ENCODE peak calls at places on chromosomes 3 and 15, in nine cellular contexts. One of them, this sample, is unnamed.

GRCh38 chr3:77411334-77411733 is 371.4 kb downstream of the ROBO2 start:
- DNase-seq in WERI-Rb-1: no peak
- DNase-seq in GM12865: no peak
- DNase-seq in endodermal cell: no peak
- DNase-seq in HFF-Myc: no peak
- DNase-seq in CD8-positive, alpha-beta T cell: no peak
- DNase-seq in astrocyte of the spinal cord: no peak
- DNase-seq in AG10803: no peak
- DNase-seq in left ventricle myocardium inferior: no peak
- DNase-seq in this sample: no peak

GRCh38 chr15:49556437-49556836 is 64.2 kb downstream of the FAM227B start:
- DNase-seq in WERI-Rb-1: no peak
- DNase-seq in GM12865: no peak
- DNase-seq in endodermal cell: no peak
- DNase-seq in HFF-Myc: no peak
- DNase-seq in CD8-positive, alpha-beta T cell: no peak
- DNase-seq in astrocyte of the spinal cord: no peak
- DNase-seq in AG10803: no peak
- DNase-seq in left ventricle myocardium inferior: no peak
- DNase-seq in this sample: no peak

GRCh38 chr15:67571643-67572415 is 29.3 kb downstream of the MAP2K5 start:
- DNase-seq in WERI-Rb-1: no peak
- DNase-seq in GM12865: no peak
- DNase-seq in endodermal cell: no peak
- DNase-seq in HFF-Myc: no peak
- DNase-seq in CD8-positive, alpha-beta T cell: no peak
- DNase-seq in astrocyte of the spinal cord: no peak
- DNase-seq in AG10803: no peak
- DNase-seq in left ventricle myocardium inferior: no peak
- DNase-seq in this sample: no peak

GRCh38 chr3:44861412-44862220 is at the start of gene TMEM42:
- DNase-seq in WERI-Rb-1: peak; percentile 94
- DNase-seq in GM12865: peak; percentile 95
- DNase-seq in endodermal cell: peak; percentile 97
- DNase-seq in HFF-Myc: peak; percentile 57
- DNase-seq in CD8-positive, alpha-beta T cell: peak; percentile 80
- DNase-seq in astrocyte of the spinal cord: peak; percentile 93
- DNase-seq in AG10803: peak; percentile 90
- DNase-seq in left ventricle myocardium inferior: peak; percentile 91
- DNase-seq in this sample: peak; percentile 89

GRCh38 chr3:109643590-109643989 is 306.2 kb upstream of the DPPA4 start:
- DNase-seq in WERI-Rb-1: no peak
- DNase-seq in GM12865: no peak
- DNase-seq in endodermal cell: no peak
- DNase-seq in HFF-Myc: peak; percentile 7
- DNase-seq in CD8-positive, alpha-beta T cell: no peak
- DNase-seq in astrocyte of the spinal cord: peak; percentile 68
- DNase-seq in AG10803: peak; percentile 25
- DNase-seq in left ventricle myocardium inferior: no peak
- DNase-seq in this sample: peak; percentile 9

GRCh38 chr3:44906997-44907396 is 32.6 kb downstream of the TGM4 start:
- DNase-seq in WERI-Rb-1: no peak
- DNase-seq in GM12865: no peak
- DNase-seq in endodermal cell: no peak
- DNase-seq in HFF-Myc: no peak
- DNase-seq in CD8-positive, alpha-beta T cell: no peak
- DNase-seq in astrocyte of the spinal cord: no peak
- DNase-seq in AG10803: no peak
- DNase-seq in left ventricle myocardium inferior: no peak
- DNase-seq in this sample: no peak

GRCh38 chr3:58568572-58569286 is 8.5 kb downstream of the FAM107A start:
- DNase-seq in WERI-Rb-1: peak; percentile 75
- DNase-seq in GM12865: peak; percentile 65
- DNase-seq in endodermal cell: peak; percentile 95
- DNase-seq in HFF-Myc: peak; percentile 59
- DNase-seq in CD8-positive, alpha-beta T cell: peak; percentile 60
- DNase-seq in astrocyte of the spinal cord: peak; percentile 72
- DNase-seq in AG10803: peak; percentile 65
- DNase-seq in left ventricle myocardium inferior: peak; percentile 80
- DNase-seq in this sample: no peak

GRCh38 chr3:179991104-179991503 is 45.6 kb downstream of the PEX5L start:
- DNase-seq in WERI-Rb-1: no peak
- DNase-seq in GM12865: no peak
- DNase-seq in endodermal cell: no peak
- DNase-seq in HFF-Myc: no peak
- DNase-seq in CD8-positive, alpha-beta T cell: no peak
- DNase-seq in astrocyte of the spinal cord: no peak
- DNase-seq in AG10803: no peak
- DNase-seq in left ventricle myocardium inferior: no peak
- DNase-seq in this sample: no peak

GRCh38 chr3:172201136-172201989 is 162.0 kb downstream of the FNDC3B start:
- DNase-seq in WERI-Rb-1: no peak
- DNase-seq in GM12865: no peak
- DNase-seq in endodermal cell: no peak
- DNase-seq in HFF-Myc: no peak
- DNase-seq in CD8-positive, alpha-beta T cell: no peak
- DNase-seq in astrocyte of the spinal cord: peak; percentile 96
- DNase-seq in AG10803: peak; percentile 94
- DNase-seq in left ventricle myocardium inferior: peak; percentile 89
- DNase-seq in this sample: no peak

DNA sequence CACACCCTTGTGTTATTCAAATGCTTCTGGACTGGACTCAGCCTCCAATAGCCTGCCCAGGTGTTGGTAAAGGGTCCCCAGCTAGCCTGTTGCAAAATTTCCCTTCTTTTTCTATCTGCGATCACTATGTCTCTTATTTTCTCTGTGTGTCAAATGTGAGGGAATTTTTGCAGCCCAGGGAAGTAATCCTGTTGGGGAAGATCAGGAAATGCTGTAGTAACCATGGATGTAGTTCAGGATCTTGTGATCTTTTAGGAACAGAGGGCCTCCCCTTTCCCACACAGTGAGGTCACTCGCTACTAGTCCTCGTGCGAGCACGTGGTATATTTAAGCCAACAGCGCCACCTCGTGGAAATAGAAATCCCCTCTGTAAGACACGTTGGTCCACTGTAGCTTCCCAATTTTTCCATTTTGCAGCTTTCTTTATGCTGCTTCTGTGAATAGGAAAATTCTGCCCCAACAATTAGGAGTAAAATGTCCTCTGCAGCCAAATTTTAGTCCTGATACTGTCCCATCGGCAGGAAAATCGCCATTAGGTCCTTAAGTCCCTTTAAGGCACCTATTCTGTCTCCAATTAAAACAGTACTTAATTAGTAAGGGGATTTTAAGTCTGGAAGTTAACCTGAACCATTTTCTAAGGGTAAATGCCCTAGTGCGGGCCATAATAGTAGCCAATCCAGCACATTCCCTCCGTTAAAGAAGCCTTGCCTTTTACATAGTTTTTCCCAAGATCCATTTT is 4.0 kb upstream of the SMCO1 start:
- DNase-seq in WERI-Rb-1: peak; percentile 63
- DNase-seq in GM12865: peak; percentile 75
- DNase-seq in endodermal cell: peak; percentile 90
- DNase-seq in HFF-Myc: no peak
- DNase-seq in CD8-positive, alpha-beta T cell: peak; percentile 42
- DNase-seq in astrocyte of the spinal cord: peak; percentile 59
- DNase-seq in AG10803: peak; percentile 73
- DNase-seq in left ventricle myocardium inferior: peak; percentile 49
- DNase-seq in this sample: no peak
- TF ChIP-seq CTCF in WERI-Rb-1: peak; percentile 41
- TF ChIP-seq CTCF in GM12865: peak; percentile 40
- TF ChIP-seq CTCF in endodermal cell: peak; percentile 73
- TF ChIP-seq CTCF in HFF-Myc: peak; percentile 52
- TF ChIP-seq CTCF in CD8-positive, alpha-beta T cell: peak; percentile 28
- TF ChIP-seq CTCF in astrocyte of the spinal cord: peak; percentile 41
- TF ChIP-seq CTCF in AG10803: peak; percentile 61
- TF ChIP-seq CTCF in left ventricle myocardium inferior: peak; percentile 73
- TF ChIP-seq CTCF in this sample: peak; percentile 31

DNA sequence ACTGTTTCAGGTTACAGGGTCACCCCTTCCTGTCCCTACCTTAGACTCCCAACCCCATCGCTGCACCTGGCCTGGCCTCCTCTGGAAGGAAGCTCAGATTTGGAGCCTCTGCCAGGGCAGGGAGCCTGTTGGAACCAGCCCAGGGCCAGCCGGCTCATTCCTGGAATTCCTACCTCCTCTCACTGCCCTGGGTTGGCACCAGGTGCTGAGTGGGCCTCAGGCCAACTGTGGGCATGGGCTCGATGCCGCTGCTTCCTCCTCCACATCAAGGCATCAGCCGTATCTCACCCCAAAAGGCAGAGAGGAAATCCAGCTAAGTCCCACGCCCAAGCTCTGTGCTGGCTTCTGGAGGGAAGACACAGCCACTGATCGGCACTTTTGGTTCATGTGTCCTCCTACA is 42.1 kb downstream of the KLHL25 start:
- DNase-seq in WERI-Rb-1: no peak
- DNase-seq in GM12865: no peak
- DNase-seq in endodermal cell: peak; percentile 64
- DNase-seq in HFF-Myc: no peak
- DNase-seq in CD8-positive, alpha-beta T cell: no peak
- DNase-seq in astrocyte of the spinal cord: no peak
- DNase-seq in AG10803: no peak
- DNase-seq in left ventricle myocardium inferior: no peak
- DNase-seq in this sample: no peak
- H3K4me3 ChIP-seq in WERI-Rb-1: no peak overlapping the region
- H3K4me3 ChIP-seq in GM12865: no peak overlapping the region
- H3K4me3 ChIP-seq in endodermal cell: no peak overlapping the region
- H3K4me3 ChIP-seq in HFF-Myc: no peak overlapping the region
- H3K4me3 ChIP-seq in CD8-positive, alpha-beta T cell: no peak overlapping the region
- H3K4me3 ChIP-seq in astrocyte of the spinal cord: no peak overlapping the region
- H3K4me3 ChIP-seq in AG10803: no peak overlapping the region
- H3K4me3 ChIP-seq in left ventricle myocardium inferior: no peak overlapping the region
- H3K4me3 ChIP-seq in this sample: no peak overlapping the region

DNA sequence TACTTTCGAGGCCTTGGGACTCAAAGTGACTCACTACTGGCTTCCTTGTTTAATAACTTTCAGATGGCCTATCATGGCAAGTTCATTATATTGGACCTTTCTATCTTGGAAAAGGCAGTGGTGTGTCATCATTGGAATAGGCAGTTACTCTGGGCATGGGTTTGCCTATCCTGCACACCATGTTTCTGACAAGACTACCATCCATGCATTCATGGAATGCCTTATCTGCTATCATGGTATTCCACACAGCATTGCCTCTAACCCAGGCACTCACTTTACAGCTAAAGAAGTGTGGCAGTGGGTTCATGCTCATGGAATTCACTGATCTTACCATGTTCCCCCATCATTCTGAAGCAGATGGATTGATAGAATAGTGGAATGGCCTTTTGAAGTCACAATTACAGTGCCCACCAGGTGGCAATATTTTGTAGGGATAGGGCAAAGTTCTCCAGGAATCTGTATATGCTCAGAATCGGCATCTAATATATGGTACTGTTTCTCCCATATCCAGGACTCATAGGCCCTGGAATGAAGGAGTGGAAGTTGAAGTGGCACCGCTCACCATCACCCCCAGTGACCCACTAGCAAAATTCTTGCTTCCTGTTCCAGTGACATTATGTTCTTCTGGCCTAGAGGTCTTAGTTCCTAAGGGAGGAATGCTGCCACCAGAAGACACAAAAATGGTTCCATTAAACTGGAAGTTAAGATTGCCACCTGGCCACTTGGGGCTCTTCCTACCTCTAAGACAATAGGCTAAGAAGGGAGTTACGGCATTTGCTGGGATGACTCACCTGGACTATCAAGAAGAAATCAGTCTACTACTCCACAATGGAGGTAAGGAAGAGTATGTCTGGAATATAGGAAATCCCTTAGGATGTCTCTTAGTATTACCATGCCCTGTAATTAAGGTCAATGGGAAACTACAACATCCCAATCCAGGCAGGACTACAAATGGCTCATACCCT is 1161.4 kb downstream of the SI start:
- DNase-seq in WERI-Rb-1: peak; percentile 41
- DNase-seq in GM12865: no peak
- DNase-seq in endodermal cell: peak; percentile 49
- DNase-seq in HFF-Myc: no peak
- DNase-seq in CD8-positive, alpha-beta T cell: no peak
- DNase-seq in astrocyte of the spinal cord: no peak
- DNase-seq in AG10803: no peak
- DNase-seq in left ventricle myocardium inferior: no peak
- DNase-seq in this sample: no peak
- TF ChIP-seq CTCF in WERI-Rb-1: peak; percentile 36
- TF ChIP-seq CTCF in GM12865: no peak
- TF ChIP-seq CTCF in endodermal cell: peak; percentile 63
- TF ChIP-seq CTCF in HFF-Myc: no peak
- TF ChIP-seq CTCF in CD8-positive, alpha-beta T cell: no peak
- TF ChIP-seq CTCF in astrocyte of the spinal cord: no peak
- TF ChIP-seq CTCF in AG10803: no peak
- TF ChIP-seq CTCF in left ventricle myocardium inferior: no peak
- TF ChIP-seq CTCF in this sample: peak; percentile 50

GRCh38 chr3:187748050-187748481 is 2.8 kb upstream of the BCL6 start:
- DNase-seq in WERI-Rb-1: peak; percentile 94
- DNase-seq in GM12865: peak; percentile 73
- DNase-seq in endodermal cell: peak; percentile 99
- DNase-seq in HFF-Myc: no peak
- DNase-seq in CD8-positive, alpha-beta T cell: peak; percentile 78
- DNase-seq in astrocyte of the spinal cord: peak; percentile 81
- DNase-seq in AG10803: peak; percentile 73
- DNase-seq in left ventricle myocardium inferior: peak; percentile 92
- DNase-seq in this sample: no peak

GRCh38 chr3:187747506-187747905 is 2.2 kb upstream of the BCL6 start:
- DNase-seq in WERI-Rb-1: no peak
- DNase-seq in GM12865: no peak
- DNase-seq in endodermal cell: no peak
- DNase-seq in HFF-Myc: no peak
- DNase-seq in CD8-positive, alpha-beta T cell: no peak
- DNase-seq in astrocyte of the spinal cord: no peak
- DNase-seq in AG10803: no peak
- DNase-seq in left ventricle myocardium inferior: no peak
- DNase-seq in this sample: no peak

GRCh38 chr3:187746479-187747335 is 1.4 kb upstream of the BCL6 start:
- DNase-seq in WERI-Rb-1: no peak
- DNase-seq in GM12865: no peak
- DNase-seq in endodermal cell: peak; percentile 70
- DNase-seq in HFF-Myc: no peak
- DNase-seq in CD8-positive, alpha-beta T cell: no peak
- DNase-seq in astrocyte of the spinal cord: peak; percentile 61
- DNase-seq in AG10803: peak; percentile 59
- DNase-seq in left ventricle myocardium inferior: no peak
- DNase-seq in this sample: no peak

GRCh38 chr3:187750513-187751123 is 5.3 kb upstream of the BCL6 start:
- DNase-seq in WERI-Rb-1: no peak
- DNase-seq in GM12865: peak; percentile 30
- DNase-seq in endodermal cell: no peak
- DNase-seq in HFF-Myc: no peak
- DNase-seq in CD8-positive, alpha-beta T cell: no peak
- DNase-seq in astrocyte of the spinal cord: peak; percentile 33
- DNase-seq in AG10803: no peak
- DNase-seq in left ventricle myocardium inferior: no peak
- DNase-seq in this sample: no peak

DNA sequence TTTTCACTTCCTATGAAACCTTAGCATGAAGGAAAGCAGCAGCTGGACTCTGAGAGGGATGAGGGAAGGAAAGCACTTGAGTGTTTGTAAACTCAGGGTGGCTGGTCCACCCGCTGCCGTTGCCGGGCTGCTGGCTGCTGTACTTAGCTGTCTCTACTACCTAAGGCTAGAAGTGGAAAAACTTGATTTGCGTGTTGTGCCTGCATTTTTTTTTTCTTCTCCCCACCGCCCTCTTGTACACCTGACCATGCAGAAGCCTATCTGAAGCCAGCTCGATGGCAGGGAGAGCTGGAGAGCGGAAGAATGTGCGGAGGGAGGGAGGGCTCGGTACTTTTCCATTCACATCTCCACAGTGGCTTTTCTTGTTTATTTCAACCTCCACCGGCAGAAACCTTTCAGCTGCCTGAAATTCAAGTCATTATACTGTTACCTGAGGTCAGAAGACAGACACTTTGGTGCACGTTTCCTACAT is 4.8 kb upstream of the BCL6 start:
- DNase-seq in WERI-Rb-1: no peak
- DNase-seq in GM12865: peak; percentile 19
- DNase-seq in endodermal cell: peak; percentile 89
- DNase-seq in HFF-Myc: no peak
- DNase-seq in CD8-positive, alpha-beta T cell: no peak
- DNase-seq in astrocyte of the spinal cord: peak; percentile 46
- DNase-seq in AG10803: no peak
- DNase-seq in left ventricle myocardium inferior: no peak
- DNase-seq in this sample: no peak
- H3K4me3 ChIP-seq in WERI-Rb-1: no peak overlapping the region
- H3K4me3 ChIP-seq in GM12865: no peak overlapping the region
- H3K4me3 ChIP-seq in endodermal cell: no peak overlapping the region
- H3K4me3 ChIP-seq in HFF-Myc: no peak overlapping the region
- H3K4me3 ChIP-seq in CD8-positive, alpha-beta T cell: no peak overlapping the region
- H3K4me3 ChIP-seq in astrocyte of the spinal cord: peak overlapping the region; percentile 9
- H3K4me3 ChIP-seq in AG10803: no peak overlapping the region
- H3K4me3 ChIP-seq in left ventricle myocardium inferior: peak overlapping the region; percentile 55
- H3K4me3 ChIP-seq in this sample: no peak overlapping the region

This sample was measured in retinal pigment epithelial cell.